ENCODE peak calls at places on chromosomes 12 and 14, in four cellular contexts. Y is lung, T is heart right ventricle, K is iPS DF 6.9. J is an unnamed sample.

GRCh38 chr12:52687527-52688385 is 7.5 kb upstream of the KRT1 start:
- DNase-seq in T (no peak), Y (no peak), K (no peak), J (no peak)

GRCh38 chr14:100076133-100076532 is 10.9 kb downstream of the EVL start:
- DNase-seq in Y (no peak), K (no peak), T (no peak), J (no peak)

GRCh38 chr12:47652491-47653234 is 53.2 kb downstream of the RPAP3 start:
- DNase-seq in K (no peak), T (no peak), Y (no peak), J (no peak)

GRCh38 chr12:61513972-61514371 is 746.2 kb upstream of the USP15 start:
- DNase-seq in T (no peak), Y (no peak), K (no peak), J (no peak)

GRCh38 chr12:20950248-20950647 is 139.7 kb downstream of the SLCO1B3 start:
- DNase-seq in T (no peak), K (no peak), Y (no peak), J (no peak)

GRCh38 chr14:103530390-103530789 is 1.4 kb downstream of the TRMT61A start:
- DNase-seq in T (no peak), K (no peak), Y (no peak), J (no peak)

GRCh38 chr12:132258543-132258942 is 70.8 kb downstream of the GALNT9 start:
- DNase-seq in K (no peak), T (peak), Y (no peak), J (no peak)

GRCh38 chr12:109266106-109266879 is 42.8 kb downstream of the FOXN4 start:
- DNase-seq in Y (no peak), K (no peak), T (no peak), J (no peak)

GRCh38 chr14:97248973-97249372 is 451.8 kb downstream of the VRK1 start:
- DNase-seq in T (no peak), K (no peak), Y (no peak), J (no peak)

GRCh38 chr14:101130861-101131260 is 227.3 kb upstream of the RTL1 start:
- DNase-seq in Y (peak), T (no peak), K (no peak), J (no peak)

GRCh38 chr14:99296517-99296916 is 24.5 kb upstream of the BCL11B start:
- DNase-seq in Y (no peak), T (no peak), K (no peak), J (no peak)

GRCh38 chr12:124496584-124496983 is 70.8 kb downstream of the NCOR2 start:
- DNase-seq in K (no peak), T (peak), Y (no peak), J (no peak)

GRCh38 chr14:23712287-23712686 is 76.1 kb downstream of the DHRS2 start:
- DNase-seq in Y (no peak), K (no peak), T (no peak), J (no peak)

GRCh38 chr12:574475-575128 is 88.6 kb downstream of the NINJ2 start:
- DNase-seq in Y (no peak), T (no peak), K (no peak), J (no peak)

GRCh38 chr14:38867561-38868150 is 235.4 kb downstream of the SEC23A start:
- DNase-seq in K (peak), Y (peak), T (peak), J (peak)

GRCh38 chr14:38873923-38874612 is 229.0 kb downstream of the SEC23A start:
- DNase-seq in T (no peak), Y (no peak), K (no peak), J (no peak)

GRCh38 chr14:38866461-38866860 is 236.6 kb downstream of the SEC23A start:
- DNase-seq in K (no peak), Y (no peak), T (no peak), J (no peak)

GRCh38 chr14:38870437-38870836 is 232.6 kb downstream of the SEC23A start:
- DNase-seq in K (no peak), T (no peak), Y (no peak), J (no peak)

DNA sequence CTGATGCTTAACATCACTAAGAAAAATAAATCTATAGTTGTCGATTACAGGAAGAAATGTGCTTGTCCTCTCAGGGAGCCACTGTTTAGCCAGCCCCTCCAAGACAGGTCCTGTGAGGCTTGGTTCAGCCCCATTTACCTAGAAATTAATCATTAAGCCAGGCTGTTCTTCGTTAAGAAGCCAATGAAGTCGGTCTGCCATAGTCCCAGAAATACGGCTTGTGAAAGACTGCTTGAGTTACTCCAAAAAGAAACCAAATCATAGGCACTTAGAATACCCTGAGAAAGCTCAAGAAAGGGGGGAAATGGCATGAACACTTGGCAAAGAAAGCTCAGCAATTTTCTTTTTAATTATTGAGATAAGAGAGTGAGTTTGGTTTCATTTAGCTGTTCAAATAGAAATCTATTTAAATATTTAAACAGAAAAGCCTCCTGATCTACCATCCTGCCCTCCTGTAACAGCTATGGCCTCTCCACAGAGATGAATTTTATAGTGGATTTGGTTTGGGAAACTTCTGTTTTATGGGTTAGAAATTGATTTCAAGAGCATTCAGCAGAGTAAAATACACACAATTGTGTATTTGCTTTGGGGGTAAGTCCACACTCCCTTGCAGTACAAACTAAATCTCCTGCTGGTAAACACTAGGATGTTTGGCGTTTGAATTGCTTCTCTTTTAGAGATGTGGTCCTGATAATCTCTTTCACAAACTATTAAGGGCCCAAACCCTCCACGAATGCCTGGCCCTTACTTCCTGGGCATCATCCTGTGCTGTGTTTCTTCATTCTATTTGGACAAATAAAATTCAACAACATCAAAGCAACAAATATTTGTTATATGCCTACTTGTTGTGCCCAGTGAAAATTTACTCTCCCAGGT is 234.4 kb downstream of the SEC23A start:
- DNase-seq in Y (no peak), T (no peak), K (no peak), J (no peak)
- H3K4me3 ChIP-seq in Y (no peak), T (no peak), K (no peak), J (no peak)

GRCh38 chr12:24551368-24551767 is 397.5 kb downstream of the BCAT1 start:
- DNase-seq in Y (no peak), T (no peak), K (no peak), J (no peak)
- H3K4me3 ChIP-seq in Y (no peak), T (no peak), K (no peak), J (no peak)

DNA sequence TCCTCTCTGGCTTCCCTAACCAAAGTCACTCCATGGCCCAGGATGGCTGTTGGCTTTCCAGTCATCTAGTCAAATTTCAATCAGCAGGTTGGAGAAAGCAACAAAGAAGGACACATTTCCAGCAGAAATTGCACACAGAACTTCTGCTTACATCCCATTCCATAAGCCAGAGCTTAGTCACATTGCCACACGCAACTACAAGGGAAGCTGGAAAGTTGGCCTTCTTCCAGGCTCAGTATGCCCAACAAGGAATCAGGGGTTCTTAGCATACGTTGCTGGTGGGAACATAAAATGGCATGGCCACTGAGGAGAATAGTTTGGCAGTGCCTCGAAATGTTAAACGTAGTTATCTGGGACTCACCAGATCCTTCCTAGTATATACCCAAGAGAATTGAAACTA is 9.3 kb upstream of the APPL2 start:
- DNase-seq in Y (no peak), T (no peak), K (no peak), J (no peak)
- H3K4me3 ChIP-seq in Y (no peak), T (no peak), K (no peak), J (no peak)

GRCh38 chr12:3607039-3607719 is 116.2 kb downstream of the PRMT8 start:
- DNase-seq in Y (no peak), T (no peak), K (no peak), J (no peak)
- H3K4me3 ChIP-seq in Y (no peak), T (no peak), K (no peak), J (no peak)

GRCh38 chr14:89348726-89349125 is 68.3 kb downstream of the FOXN3 start:
- DNase-seq in Y (no peak), T (no peak), K (no peak), J (no peak)

GRCh38 chr14:89349196-89350008 is 67.6 kb downstream of the FOXN3 start:
- DNase-seq in Y (no peak), K (peak), T (no peak), J (no peak)

GRCh38 chr14:89352976-89353817 is 63.8 kb downstream of the FOXN3 start:
- DNase-seq in Y (no peak), T (no peak), K (no peak), J (no peak)

GRCh38 chr14:89351364-89351957 is 65.6 kb downstream of the FOXN3 start:
- DNase-seq in T (no peak), K (no peak), Y (peak), J (no peak)

GRCh38 chr14:89351958-89352404 is 65.1 kb downstream of the FOXN3 start:
- DNase-seq in Y (no peak), T (no peak), K (no peak), J (no peak)
- H3K4me3 ChIP-seq in Y (no peak), T (no peak), K (no peak), J (no peak)

GRCh38 chr12:29146201-29146600 is 2.9 kb upstream of the FAR2 start:
- DNase-seq in Y (no peak), K (no peak), T (no peak), J (no peak)
- H3K4me3 ChIP-seq in Y (no peak), K (no peak), T (no peak), J (no peak)

GRCh38 chr12:81077686-81078441 is at the start of gene ACSS3:
- DNase-seq in T (peak), Y (peak), K (peak), J (no peak)
- H3K4me3 ChIP-seq in T (peak), Y (peak), K (peak), J (peak)

J was measured in AG04449.